ENCODE peak calls at places on chromosomes 12 and 14, in seven cellular contexts. Y is breast epithelium; N is CD8-positive, alpha-beta T cell; C is right lobe of liver; P is heart left ventricle; O is IMR-90; J is SK-N-SH. Z is an unnamed sample. For H3K4me1, the result is how much of the 10 kb centered on the place peaks cover.

GRCh38 chr12:92551853-92552397 is 150.9 kb upstream of the PLEKHG7 start:
- DNase-seq in Y (no peak), N (no peak), C (no peak), P (no peak), O (peak), J (no peak), Z (no peak)

GRCh38 chr14:71833476-71833875 is 98.8 kb upstream of the RGS6 start:
- DNase-seq in Y (no peak), N (no peak), C (no peak), P (no peak), O (no peak), J (no peak), Z (no peak)

GRCh38 chr14:28751467-28752058 is 15.0 kb upstream of the FOXG1 start:
- DNase-seq in Y (no peak), N (no peak), C (no peak), P (no peak), O (peak), J (peak), Z (no peak)

GRCh38 chr14:69323266-69323966 is 63.5 kb downstream of the GALNT16 start:
- DNase-seq in Y (no peak), N (no peak), C (peak), P (no peak), O (no peak), J (no peak), Z (no peak)

GRCh38 chr12:121697093-121697698 is 15.4 kb upstream of the TMEM120B start:
- DNase-seq in Y (no peak), N (peak), C (no peak), P (no peak), O (peak), J (peak), Z (no peak)

GRCh38 chr12:41486718-41487117 is 298.6 kb downstream of the PDZRN4 start:
- DNase-seq in Y (no peak), N (no peak), C (no peak), P (no peak), O (peak), J (no peak), Z (no peak)

GRCh38 chr12:62799766-62800406 is 135.1 kb downstream of the PPM1H start:
- DNase-seq in Y (no peak), N (no peak), C (no peak), P (no peak), O (no peak), J (no peak), Z (no peak)

GRCh38 chr12:33703221-33703620 is 263.6 kb upstream of the SYT10 start:
- DNase-seq in Y (no peak), N (no peak), C (no peak), P (no peak), O (no peak), J (no peak), Z (no peak)

GRCh38 chr12:19998968-19999792 is 369.2 kb upstream of the PDE3A start:
- DNase-seq in Y (no peak), N (no peak), C (no peak), P (no peak), O (no peak), J (no peak), Z (no peak)

GRCh38 chr12:106386836-106387555 is 29.4 kb downstream of the POLR3B start:
- DNase-seq in Y (no peak), N (no peak), C (no peak), P (no peak), O (peak), J (no peak), Z (no peak)

GRCh38 chr14:72892103-72892878 is 1.6 kb downstream of the DPF3 start:
- DNase-seq in Y (no peak), N (peak), C (no peak), P (no peak), O (peak), J (peak), Z (no peak)

GRCh38 chr14:99189201-99189801 is 82.7 kb downstream of the BCL11B start:
- DNase-seq in Y (peak), N (peak), C (no peak), P (no peak), O (no peak), J (no peak), Z (no peak)

GRCh38 chr14:68894802-68895201 is 84.3 kb downstream of the ACTN1 start:
- DNase-seq in Y (no peak), N (no peak), C (no peak), P (no peak), O (peak), J (no peak), Z (no peak)

GRCh38 chr14:63308723-63309317 is 9.9 kb downstream of the GPHB5 start:
- DNase-seq in Y (no peak), N (peak), C (no peak), P (no peak), O (peak), J (peak), Z (no peak)

GRCh38 chr12:113305281-113305856 is 29.5 kb downstream of the SLC8B1 start:
- DNase-seq in Y (no peak), N (no peak), C (no peak), P (no peak), O (no peak), J (no peak), Z (no peak)

GRCh38 chr14:30389901-30390394 is 169.0 kb upstream of the G2E3 start:
- DNase-seq in Y (no peak), N (no peak), C (no peak), P (no peak), O (no peak), J (no peak), Z (no peak)

GRCh38 chr12:90280564-90281058 is 572.0 kb upstream of the ATP2B1 start:
- DNase-seq in Y (no peak), N (no peak), C (no peak), P (no peak), O (no peak), J (no peak), Z (no peak)

GRCh38 chr14:23008836-23009235 is 1.1 kb downstream of the C14orf93 start:
- DNase-seq in Y (no peak), N (no peak), C (no peak), P (no peak), O (no peak), J (no peak), Z (no peak)

GRCh38 chr14:32377046-32377445 is 47.9 kb downstream of the AKAP6 start:
- DNase-seq in Y (no peak), N (no peak), C (no peak), P (no peak), O (no peak), J (no peak), Z (no peak)

GRCh38 chr14:32372154-32372553 is 43.1 kb downstream of the AKAP6 start:
- DNase-seq in Y (no peak), N (no peak), C (no peak), P (no peak), O (peak), J (no peak), Z (no peak)

GRCh38 chr14:32378284-32378683 is 49.2 kb downstream of the AKAP6 start:
- DNase-seq in Y (no peak), N (no peak), C (no peak), P (no peak), O (no peak), J (no peak), Z (no peak)

GRCh38 chr14:32374155-32374554 is 45.1 kb downstream of the AKAP6 start:
- DNase-seq in Y (no peak), N (no peak), C (no peak), P (no peak), O (no peak), J (no peak), Z (no peak)

DNA sequence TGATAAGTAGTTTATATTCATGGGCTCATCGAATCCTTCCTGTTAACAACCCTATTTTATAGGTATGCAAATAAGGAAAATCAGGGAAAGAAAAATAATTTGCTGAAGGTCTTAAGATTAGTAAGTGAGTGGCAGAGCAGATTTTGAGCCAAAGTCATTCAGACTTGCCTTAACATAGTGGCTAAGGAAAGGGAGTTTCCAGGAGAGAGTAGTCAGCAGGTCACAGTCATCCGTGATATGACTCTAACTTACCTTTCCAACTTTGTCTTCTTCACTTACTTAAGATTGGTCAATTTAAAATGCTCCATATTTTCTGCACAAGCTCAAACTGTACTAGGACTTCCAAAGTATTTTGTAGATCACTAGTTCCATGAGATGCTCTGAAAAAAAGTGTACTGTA is 46.6 kb downstream of the AKAP6 start:
- DNase-seq in Y (no peak), N (no peak), C (no peak), P (no peak), O (no peak), J (no peak), Z (no peak)
- H3K27ac ChIP-seq in Y (no peak), N (no peak), C (no peak), P (no peak), O (no peak), J (no peak), Z (no peak)

DNA sequence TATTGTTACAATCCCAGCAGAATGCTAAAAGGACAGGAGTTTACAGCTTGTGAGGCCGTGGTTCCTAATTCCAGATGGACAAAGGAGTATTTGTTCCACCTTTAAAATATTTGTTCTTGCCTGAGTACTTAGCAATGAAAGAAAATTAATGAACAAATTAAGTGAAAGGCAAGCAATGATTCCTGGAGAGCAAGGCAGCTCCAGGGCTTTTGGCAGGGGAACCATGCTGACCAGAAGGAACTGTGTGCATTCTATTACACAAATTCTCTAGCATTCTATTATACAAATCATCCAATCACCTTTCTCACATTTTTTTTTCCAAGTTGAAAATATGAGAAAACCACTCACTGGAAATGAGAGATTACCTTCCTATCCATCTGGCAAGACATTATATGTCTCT is 1.8 kb upstream of the BMAL2 start:
- DNase-seq in Y (peak), N (no peak), C (no peak), P (no peak), O (no peak), J (no peak), Z (no peak)
- H3K4me3 ChIP-seq in Y (peak), N (no peak), C (no peak), P (no peak), O (no peak), J (no peak), Z (no peak)

DNA sequence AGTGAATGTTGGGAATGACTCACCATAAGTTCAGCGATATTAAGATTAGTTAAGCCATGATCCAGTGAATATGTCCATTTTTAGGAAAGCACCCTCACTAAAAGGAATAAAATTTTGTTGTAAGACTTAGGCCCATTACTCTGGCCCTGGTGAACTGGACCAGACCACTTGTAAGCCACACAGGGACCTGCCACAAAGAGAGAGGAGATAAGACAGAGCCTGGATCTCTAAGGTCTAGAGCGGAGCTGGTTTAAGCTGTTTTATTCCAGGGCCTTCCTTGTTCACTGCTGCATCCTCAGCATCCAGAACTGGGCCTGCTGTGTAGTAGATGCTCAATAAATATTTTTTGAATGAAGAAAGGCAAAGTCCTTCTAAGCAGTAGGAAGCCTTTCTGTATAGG is 79.1 kb downstream of the CRADD start:
- DNase-seq in Y (no peak), N (no peak), C (no peak), P (no peak), O (no peak), J (no peak), Z (no peak)
- H3K4me1 ChIP-seq in Y (under half), N (under half), C (under half), P (under half), O (under half), J (under half), Z (under half)

GRCh38 chr12:46264057-46264456 is 4.8 kb downstream of the SLC38A1 start:
- DNase-seq in Y (no peak), N (no peak), C (no peak), P (no peak), O (peak), J (no peak), Z (no peak)
- H3K27ac ChIP-seq in Y (no peak), N (no peak), C (no peak), P (peak), O (no peak), J (peak), Z (no peak)

GRCh38 chr12:123763093-123763492 is 992 bp downstream of the DNAH10 start:
- DNase-seq in Y (no peak), N (no peak), C (no peak), P (no peak), O (no peak), J (no peak), Z (no peak)
- H3K4me3 ChIP-seq in Y (no peak), N (peak), C (no peak), P (no peak), O (no peak), J (no peak), Z (peak)

Z was measured in lower lobe of right lung.